ENCODE peak calls at places on chromosomes 6 and 20, in nine cellular contexts. F, G, C, O, L, V, B, T and H are unnamed samples.

GRCh38 chr6:52507557-52508260 is 69.2 kb downstream of the TRAM2 start:
- DNase-seq in T (no peak), O (no peak), L (no peak), F (no peak), C (no peak), G (no peak), V (no peak), B (no peak), H (no peak)

GRCh38 chr20:34693414-34693813 is 10.7 kb upstream of the TP53INP2 start:
- DNase-seq in L (no peak), C (no peak), O (no peak), G (no peak), T (no peak), F (no peak), V (no peak), B (no peak), H (no peak)

GRCh38 chr6:56730663-56731529 is 88.2 kb upstream of the DST start:
- DNase-seq in C (peak), L (no peak), B (no peak), O (no peak), V (no peak), F (peak), T (no peak), G (no peak), H (no peak)

GRCh38 chr6:106194949-106195919 is 109.1 kb downstream of the PRDM1 start:
- DNase-seq in T (no peak), O (no peak), B (no peak), C (no peak), L (no peak), G (peak), F (peak), V (no peak), H (no peak)

GRCh38 chr6:113281014-113281810 is 575.9 kb upstream of the MARCKS start:
- DNase-seq in G (no peak), T (no peak), L (no peak), V (no peak), O (no peak), F (peak), B (no peak), C (no peak), H (no peak)

GRCh38 chr20:48786916-48787676 is 40.7 kb downstream of the PREX1 start:
- DNase-seq in L (no peak), G (no peak), O (peak), F (no peak), T (peak), C (no peak), V (no peak), B (no peak), H (no peak)

GRCh38 chr20:50813801-50814200 is 18.9 kb downstream of the BCAS4 start:
- DNase-seq in C (no peak), B (no peak), V (no peak), T (no peak), L (no peak), F (no peak), O (no peak), G (no peak), H (no peak)

GRCh38 chr6:138410972-138411667 is 7.1 kb downstream of the HEBP2 start:
- DNase-seq in T (no peak), F (peak), O (no peak), G (peak), B (no peak), L (peak), V (no peak), C (no peak), H (no peak)

GRCh38 chr20:63124092-63124781 is 91.7 kb downstream of the YTHDF1 start:
- DNase-seq in F (no peak), C (no peak), L (no peak), T (no peak), O (no peak), B (peak), G (no peak), V (no peak), H (no peak)

GRCh38 chr6:166952567-166953464 is 3.5 kb downstream of the RNASET2 start:
- DNase-seq in T (no peak), V (no peak), C (no peak), F (no peak), L (no peak), B (no peak), G (peak), O (no peak), H (no peak)

GRCh38 chr6:113719545-113719944 is 137.6 kb upstream of the MARCKS start:
- DNase-seq in V (no peak), C (no peak), L (no peak), B (no peak), T (no peak), O (no peak), G (no peak), F (peak), H (no peak)

GRCh38 chr6:48658910-48659309 is 547.9 kb upstream of the PTCHD4 start:
- DNase-seq in C (no peak), F (no peak), V (no peak), L (no peak), O (no peak), G (no peak), B (no peak), T (no peak), H (no peak)

GRCh38 chr6:41200901-41201783 is at the start of gene TREML2:
- DNase-seq in T (no peak), F (no peak), G (peak), O (no peak), C (no peak), L (peak), V (no peak), B (no peak), H (no peak)

GRCh38 chr6:128725271-128726233 is 157.4 kb upstream of the LAMA2 start:
- DNase-seq in G (peak), B (no peak), O (peak), L (peak), C (no peak), F (peak), T (no peak), V (no peak), H (peak)